ENCODE peak calls at places on chromosomes 3 and 15, in four cellular contexts. One of them, this sample, is unnamed.

GRCh38 chr3:23809840-23810341 is 4.1 kb downstream of the UBE2E1 start:
- DNase-seq in HepG2: no peak
- DNase-seq in HL-60: peak; percentile 49
- DNase-seq in K562: peak; percentile 29
- DNase-seq in this sample: no peak

GRCh38 chr3:169041677-169042171 is 621.8 kb downstream of the MECOM start:
- DNase-seq in HepG2: peak; percentile 12
- DNase-seq in HL-60: no peak
- DNase-seq in K562: peak; percentile 20
- DNase-seq in this sample: no peak

GRCh38 chr15:79296583-79296982 is 14.1 kb downstream of the ANKRD34C start:
- DNase-seq in HepG2: no peak
- DNase-seq in HL-60: peak; percentile 14
- DNase-seq in K562: peak; percentile 13
- DNase-seq in this sample: no peak

GRCh38 chr3:139534444-139534812 is 5.1 kb downstream of the RBP1 start:
- DNase-seq in HepG2: no peak
- DNase-seq in HL-60: no peak
- DNase-seq in K562: no peak
- DNase-seq in this sample: no peak

GRCh38 chr3:38843898-38844297 is 27.9 kb upstream of the SCN10A start:
- DNase-seq in HepG2: peak; percentile 34
- DNase-seq in HL-60: no peak
- DNase-seq in K562: peak; percentile 57
- DNase-seq in this sample: no peak

GRCh38 chr3:7917443-7918151 is 584.0 kb upstream of the LMCD1 start:
- DNase-seq in HepG2: no peak
- DNase-seq in HL-60: no peak
- DNase-seq in K562: no peak
- DNase-seq in this sample: no peak

GRCh38 chr3:32816439-32817194 is 1.2 kb upstream of the TRIM71 start:
- DNase-seq in HepG2: peak; percentile 95
- DNase-seq in HL-60: peak; percentile 2
- DNase-seq in K562: no peak
- DNase-seq in this sample: peak; percentile 94

GRCh38 chr3:68148471-68148870 is 494.1 kb upstream of the SUCLG2 start:
- DNase-seq in HepG2: no peak
- DNase-seq in HL-60: no peak
- DNase-seq in K562: no peak
- DNase-seq in this sample: no peak

GRCh38 chr15:91559066-91559465 is 294.4 kb upstream of the SLCO3A1 start:
- DNase-seq in HepG2: peak; percentile 9
- DNase-seq in HL-60: no peak
- DNase-seq in K562: no peak
- DNase-seq in this sample: no peak

GRCh38 chr3:76570436-76571057 is 469.4 kb upstream of the ROBO2 start:
- DNase-seq in HepG2: no peak
- DNase-seq in HL-60: no peak
- DNase-seq in K562: peak; percentile 0
- DNase-seq in this sample: no peak

GRCh38 chr3:133871368-133872090 is 24.2 kb downstream of the RAB6B start:
- DNase-seq in HepG2: no peak
- DNase-seq in HL-60: no peak
- DNase-seq in K562: no peak
- DNase-seq in this sample: no peak

GRCh38 chr3:133535971-133536634 is 37.4 kb upstream of the CDV3 start:
- DNase-seq in HepG2: peak; percentile 70
- DNase-seq in HL-60: no peak
- DNase-seq in K562: no peak
- DNase-seq in this sample: no peak

GRCh38 chr3:152205097-152205593 is 63.6 kb upstream of the MBNL1 start:
- DNase-seq in HepG2: no peak
- DNase-seq in HL-60: peak; percentile 80
- DNase-seq in K562: peak; percentile 61
- DNase-seq in this sample: no peak

GRCh38 chr15:100794008-100794407 is 85.6 kb upstream of the ALDH1A3 start:
- DNase-seq in HepG2: no peak
- DNase-seq in HL-60: no peak
- DNase-seq in K562: no peak
- DNase-seq in this sample: no peak

GRCh38 chr3:141237701-141238521 is 6.3 kb downstream of the PXYLP1 start:
- DNase-seq in HepG2: no peak
- DNase-seq in HL-60: no peak
- DNase-seq in K562: no peak
- DNase-seq in this sample: no peak

GRCh38 chr3:64163755-64164148 is 61.5 kb downstream of the PRICKLE2 start:
- DNase-seq in HepG2: peak; percentile 20
- DNase-seq in HL-60: no peak
- DNase-seq in K562: no peak
- DNase-seq in this sample: no peak

GRCh38 chr15:29704950-29705597 is 117.2 kb downstream of the TJP1 start:
- DNase-seq in HepG2: no peak
- DNase-seq in HL-60: no peak
- DNase-seq in K562: no peak
- DNase-seq in this sample: no peak

GRCh38 chr3:73623996-73624362 is 762 bp downstream of the PDZRN3 start:
- DNase-seq in HepG2: no peak
- DNase-seq in HL-60: no peak
- DNase-seq in K562: no peak
- DNase-seq in this sample: peak; percentile 79

GRCh38 chr3:111329370-111329769 is 212.6 kb upstream of the CD96 start:
- DNase-seq in HepG2: no peak
- DNase-seq in HL-60: no peak
- DNase-seq in K562: no peak
- DNase-seq in this sample: no peak

GRCh38 chr15:57640935-57641682 is 49.4 kb downstream of the MYZAP start:
- DNase-seq in HepG2: peak; percentile 26
- DNase-seq in HL-60: no peak
- DNase-seq in K562: peak; percentile 32
- DNase-seq in this sample: no peak

GRCh38 chr3:131163-131889 is 65.2 kb upstream of the CHL1 start:
- DNase-seq in HepG2: no peak
- DNase-seq in HL-60: no peak
- DNase-seq in K562: no peak
- DNase-seq in this sample: no peak

GRCh38 chr3:143098032-143098764 is 21.4 kb upstream of the CHST2 start:
- DNase-seq in HepG2: no peak
- DNase-seq in HL-60: no peak
- DNase-seq in K562: no peak
- DNase-seq in this sample: no peak

GRCh38 chr15:76073554-76073953 is 13.8 kb downstream of the TMEM266 start:
- DNase-seq in HepG2: no peak
- DNase-seq in HL-60: no peak
- DNase-seq in K562: no peak
- DNase-seq in this sample: no peak

GRCh38 chr15:46589088-46589487 is 954.3 kb downstream of the SQOR start:
- DNase-seq in HepG2: no peak
- DNase-seq in HL-60: no peak
- DNase-seq in K562: no peak
- DNase-seq in this sample: no peak

GRCh38 chr3:95627293-95627692 is 1187.1 kb upstream of the EPHA6 start:
- DNase-seq in HepG2: no peak
- DNase-seq in HL-60: no peak
- DNase-seq in K562: no peak
- DNase-seq in this sample: no peak

GRCh38 chr3:194396897-194397756 is 1.9 kb downstream of the GP5 start:
- DNase-seq in HepG2: no peak
- DNase-seq in HL-60: peak; percentile 57
- DNase-seq in K562: no peak
- DNase-seq in this sample: no peak

DNA sequence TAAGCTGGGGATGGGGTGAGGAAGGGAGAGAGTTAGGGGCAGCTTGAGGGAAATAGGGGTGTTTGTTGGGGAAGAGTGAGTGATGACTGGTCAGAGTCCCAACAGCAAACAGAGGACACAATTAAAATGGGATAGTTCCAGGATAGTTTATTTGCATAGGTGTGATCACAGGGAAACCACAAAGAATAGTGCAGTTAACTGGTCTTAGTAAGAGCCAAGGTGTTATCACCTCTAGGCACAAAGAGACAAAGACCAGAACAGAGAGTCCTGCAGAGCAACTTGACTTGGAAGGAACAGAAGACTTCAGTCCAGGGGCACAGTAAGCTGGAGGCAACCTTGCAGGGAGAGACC is 42.1 kb upstream of the DLG1 start:
- DNase-seq in HepG2: no peak
- DNase-seq in HL-60: no peak
- DNase-seq in K562: no peak
- DNase-seq in this sample: no peak
- TF ChIP-seq GABPA in HepG2: no peak
- TF ChIP-seq GABPA in HL-60: no peak
- TF ChIP-seq GABPA in K562: no peak
- TF ChIP-seq GABPA in this sample: no peak

DNA sequence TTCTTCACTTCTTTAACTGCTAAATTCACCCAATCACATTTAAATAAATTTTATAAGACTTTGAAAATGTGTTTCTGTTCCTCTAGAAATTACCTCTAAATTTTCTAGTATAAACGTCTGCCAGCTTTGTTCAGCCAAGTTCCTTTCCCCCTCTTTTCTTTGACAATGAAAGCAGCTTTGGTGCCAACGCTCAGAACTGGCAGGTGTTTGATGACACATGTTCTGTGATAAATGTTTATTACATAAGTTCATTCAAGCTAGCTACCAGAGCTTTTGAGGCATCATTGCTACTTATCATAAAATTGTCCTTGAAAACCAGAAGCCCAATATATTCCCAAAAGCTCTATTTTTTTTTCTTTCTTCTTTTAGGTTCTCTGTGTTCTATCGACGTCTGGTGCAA is 187.3 kb upstream of the LPP start:
- DNase-seq in HepG2: no peak
- DNase-seq in HL-60: no peak
- DNase-seq in K562: no peak
- DNase-seq in this sample: no peak
- TF ChIP-seq GABPA in HepG2: no peak
- TF ChIP-seq GABPA in HL-60: no peak
- TF ChIP-seq GABPA in K562: no peak
- TF ChIP-seq GABPA in this sample: no peak

GRCh38 chr3:176426371-176426770 is 770.9 kb downstream of the TBL1XR1 start:
- DNase-seq in HepG2: peak; percentile 0
- DNase-seq in HL-60: no peak
- DNase-seq in K562: no peak
- DNase-seq in this sample: no peak

GRCh38 chr3:176431986-176432385 is 765.3 kb downstream of the TBL1XR1 start:
- DNase-seq in HepG2: no peak
- DNase-seq in HL-60: no peak
- DNase-seq in K562: no peak
- DNase-seq in this sample: no peak

GRCh38 chr3:176431073-176431472 is 766.2 kb downstream of the TBL1XR1 start:
- DNase-seq in HepG2: no peak
- DNase-seq in HL-60: no peak
- DNase-seq in K562: no peak
- DNase-seq in this sample: no peak

GRCh38 chr3:176428552-176428951 is 768.7 kb downstream of the TBL1XR1 start:
- DNase-seq in HepG2: no peak
- DNase-seq in HL-60: no peak
- DNase-seq in K562: no peak
- DNase-seq in this sample: no peak

GRCh38 chr3:176430244-176430893 is 766.9 kb downstream of the TBL1XR1 start:
- DNase-seq in HepG2: peak; percentile 8
- DNase-seq in HL-60: peak; percentile 8
- DNase-seq in K562: peak; percentile 11
- DNase-seq in this sample: no peak
- TF ChIP-seq GABPA in HepG2: no peak
- TF ChIP-seq GABPA in HL-60: no peak
- TF ChIP-seq GABPA in K562: no peak
- TF ChIP-seq GABPA in this sample: no peak

DNA sequence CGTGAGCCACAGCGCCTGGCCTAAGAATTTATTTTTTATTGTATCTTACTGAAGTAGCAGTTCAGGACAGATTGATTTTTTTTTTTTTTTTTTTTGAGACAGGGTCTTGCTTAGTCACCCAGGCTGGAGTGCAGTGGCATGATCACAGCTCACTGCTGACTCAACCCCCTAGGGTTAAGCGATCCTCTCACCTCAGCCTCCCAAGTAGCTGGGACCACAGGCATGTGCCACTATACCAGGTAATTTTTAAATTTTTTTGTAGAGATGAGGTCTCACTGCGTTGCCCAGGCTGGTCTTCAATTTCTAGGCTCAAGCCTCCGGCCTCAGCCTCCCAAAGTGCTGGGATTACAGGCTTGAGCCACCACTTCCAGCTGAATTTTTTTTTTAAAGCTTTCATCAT is 99.8 kb upstream of the HERC1 start:
- DNase-seq in HepG2: no peak
- DNase-seq in HL-60: no peak
- DNase-seq in K562: peak; percentile 50
- DNase-seq in this sample: no peak
- TF ChIP-seq GABPA in HepG2: no peak
- TF ChIP-seq GABPA in HL-60: no peak
- TF ChIP-seq GABPA in K562: no peak
- TF ChIP-seq GABPA in this sample: no peak

DNA sequence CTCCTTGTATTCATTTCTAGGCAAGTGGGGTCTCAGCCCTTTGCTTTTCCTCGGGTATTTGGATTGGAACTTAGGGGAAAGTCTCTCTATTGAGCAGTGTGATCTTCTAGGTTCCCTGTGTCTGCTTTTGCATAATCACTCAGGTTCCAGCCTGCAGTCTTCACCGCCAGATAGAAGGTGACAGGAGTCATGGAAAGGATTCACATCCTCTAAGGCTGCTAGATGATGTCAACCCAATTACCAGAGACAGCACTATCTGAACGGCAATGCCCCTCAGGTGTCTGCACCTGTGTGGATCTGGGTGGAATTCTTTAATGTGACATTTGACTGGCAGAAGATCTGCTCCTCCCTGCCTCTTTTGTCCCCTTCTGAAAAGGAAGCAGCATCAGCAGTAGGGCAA is 177.7 kb downstream of the P3H2 start:
- DNase-seq in HepG2: no peak
- DNase-seq in HL-60: no peak
- DNase-seq in K562: no peak
- DNase-seq in this sample: no peak
- TF ChIP-seq GABPA in HepG2: no peak
- TF ChIP-seq GABPA in HL-60: no peak
- TF ChIP-seq GABPA in K562: no peak
- TF ChIP-seq GABPA in this sample: no peak